ENCODE peak calls at places on chromosomes 16 and 17, in five cellular contexts. X is stimulated activated CD4-positive, alpha-beta T cell treated with anti-CD3 and anti-CD28 coated beads, Interleukin-1b, Interleukin-23, amount 100 ng/mL, for 4 hours; O is NCI-H1417 treated with DMSO at 0.1 percent for 48 hours; B is natural killer cell; W is mucosa of descending colon. K is an unnamed sample.

GRCh38 chr17:58052951-58053715 is 30.1 kb upstream of the DYNLL2 start:
- DNase-seq in X (peak), O (no peak), B (no peak), W (no peak), K (no peak)

GRCh38 chr17:68674271-68674925 is 73.2 kb upstream of the FAM20A start:
- DNase-seq in X (no peak), O (no peak), B (no peak), W (no peak), K (no peak)

GRCh38 chr16:50284131-50284911 is 18.0 kb downstream of the ADCY7 start:
- DNase-seq in X (no peak), O (no peak), B (no peak), W (peak), K (no peak)

GRCh38 chr16:20695024-20695423 is 2.5 kb downstream of the ACSM1 start:
- DNase-seq in X (no peak), O (no peak), B (no peak), W (no peak), K (no peak)

GRCh38 chr17:20896153-20896649 is 146.6 kb downstream of the USP22 start:
- DNase-seq in X (no peak), O (peak), B (no peak), W (peak), K (no peak)

GRCh38 chr17:61545335-61545938 is 45.6 kb downstream of the NACA2 start:
- DNase-seq in X (no peak), O (no peak), B (no peak), W (no peak), K (no peak)

GRCh38 chr17:21061158-21061835 is 18.5 kb upstream of the USP22 start:
- DNase-seq in X (no peak), O (no peak), B (no peak), W (no peak), K (no peak)

GRCh38 chr17:28549274-28550132 is 2.9 kb downstream of the UNC119 start:
- DNase-seq in X (no peak), O (no peak), B (peak), W (peak), K (no peak)

GRCh38 chr17:47945529-47946508 is 4.4 kb downstream of the PNPO start:
- DNase-seq in X (no peak), O (no peak), B (no peak), W (no peak), K (no peak)

GRCh38 chr16:52383640-52384292 is 163.2 kb downstream of the TOX3 start:
- DNase-seq in X (no peak), O (no peak), B (no peak), W (no peak), K (no peak)

GRCh38 chr16:22898874-22899348 is 84.9 kb downstream of the HS3ST2 start:
- DNase-seq in X (peak), O (no peak), B (no peak), W (peak), K (peak)

GRCh38 chr17:71727292-71727691 is 393.5 kb upstream of the SOX9 start:
- DNase-seq in X (no peak), O (no peak), B (no peak), W (no peak), K (no peak)

GRCh38 chr17:43665387-43666101 is 3.8 kb upstream of the MEOX1 start:
- DNase-seq in X (no peak), O (no peak), B (no peak), W (no peak), K (no peak)

GRCh38 chr16:49158029-49158642 is 123.5 kb downstream of the CBLN1 start:
- DNase-seq in X (no peak), O (no peak), B (no peak), W (no peak), K (peak)

GRCh38 chr16:17233301-17234002 is 237.3 kb downstream of the XYLT1 start:
- DNase-seq in X (no peak), O (no peak), B (no peak), W (no peak), K (no peak)

GRCh38 chr17:75842963-75843576 is 1.1 kb downstream of the UNC13D start:
- DNase-seq in X (no peak), O (no peak), B (no peak), W (no peak), K (no peak)

GRCh38 chr16:3599121-3599520 is 12.3 kb downstream of the SLX4 start:
- DNase-seq in X (no peak), O (no peak), B (no peak), W (no peak), K (no peak)

GRCh38 chr16:58056580-58056979 is 31.0 kb downstream of the MMP15 start:
- DNase-seq in X (no peak), O (no peak), B (no peak), W (no peak), K (no peak)

GRCh38 chr16:11757671-11758545 is 15.3 kb upstream of the TXNDC11 start:
- DNase-seq in X (no peak), O (no peak), B (no peak), W (no peak), K (no peak)

K was measured in K562.